ENCODE peak calls at places on chromosomes 5 and 9, in four cellular contexts. T, S, K and P are unnamed samples.
A peak's percentile ranks its signal among the peaks of the same experiment; 100 is the strongest.

GRCh38 chr5:119267958-119268386 is 87.8 kb upstream of the TNFAIP8 start:
- DNase-seq in T (peak; percentile 82), S (peak; percentile 80), K (peak; percentile 81), P (peak; percentile 90)

GRCh38 chr9:136344544-136345280 is 17.4 kb downstream of the GPSM1 start:
- DNase-seq in T (no peak), S (no peak), K (no peak), P (no peak)

GRCh38 chr9:91101598-91102168 is 260.0 kb downstream of the AUH start:
- DNase-seq in T (peak; percentile 82), S (no peak), K (no peak), P (peak; percentile 77)

GRCh38 chr5:40401281-40401680 is 278.4 kb upstream of the PTGER4 start:
- DNase-seq in T (no peak), S (no peak), K (no peak), P (no peak)

GRCh38 chr9:136902259-136902821 is 16.0 kb downstream of the TRAF2 start:
- DNase-seq in T (peak; percentile 85), S (no peak), K (no peak), P (no peak)

GRCh38 chr5:145237843-145238242 is 597.3 kb downstream of the PRELID2 start:
- DNase-seq in T (no peak), S (peak; percentile 45), K (peak; percentile 3), P (peak; percentile 30)

GRCh38 chr5:12675956-12676355 is 771.7 kb upstream of the CTNND2 start:
- DNase-seq in T (no peak), S (no peak), K (no peak), P (no peak)

GRCh38 chr9:110255417-110256141 is 728 bp downstream of the TXN start:
- DNase-seq in T (peak; percentile 65), S (peak; percentile 44), K (peak; percentile 80), P (peak; percentile 43)

GRCh38 chr5:175859916-175860315 is 11.5 kb upstream of the CPLX2 start:
- DNase-seq in T (no peak), S (no peak), K (no peak), P (no peak)

GRCh38 chr9:17490110-17490509 is 88.8 kb upstream of the SH3GL2 start:
- DNase-seq in T (no peak), S (no peak), K (no peak), P (no peak)

GRCh38 chr5:76441101-76441500 is 38.0 kb downstream of the IQGAP2 start:
- DNase-seq in T (no peak), S (no peak), K (no peak), P (no peak)

GRCh38 chr9:113682297-113682771 is 193.8 kb upstream of the ZNF618 start:
- DNase-seq in T (peak; percentile 62), S (peak; percentile 78), K (peak; percentile 54), P (peak; percentile 41)

GRCh38 chr5:176803943-176804498 is 6.3 kb upstream of the UNC5A start:
- DNase-seq in T (no peak), S (peak; percentile 52), K (no peak), P (peak; percentile 42)

GRCh38 chr5:66407739-66408138 is 188.5 kb upstream of the MAST4 start:
- DNase-seq in T (no peak), S (no peak), K (no peak), P (no peak)

GRCh38 chr9:88530051-88530450 is 4.9 kb upstream of the NXNL2 start:
- DNase-seq in T (no peak), S (no peak), K (no peak), P (no peak)

GRCh38 chr5:66906021-66906420 is 290.6 kb downstream of the CD180 start:
- DNase-seq in T (no peak), S (no peak), K (no peak), P (no peak)

GRCh38 chr5:132486318-132487094 is 4.1 kb downstream of the IRF1 start:
- DNase-seq in T (peak; percentile 2), S (no peak), K (no peak), P (no peak)

GRCh38 chr5:138305797-138306196 is 25.8 kb downstream of the CDC25C start:
- DNase-seq in T (no peak), S (no peak), K (peak; percentile 1), P (no peak)

GRCh38 chr5:126461838-126462237 is 38.6 kb downstream of the GRAMD2B start:
- DNase-seq in T (no peak), S (no peak), K (no peak), P (no peak)

GRCh38 chr5:112006721-112007120 is 249.7 kb upstream of the NREP start:
- DNase-seq in T (no peak), S (no peak), K (no peak), P (no peak)

GRCh38 chr5:177992466-177992865 is 3.6 kb downstream of the PROP1 start:
- DNase-seq in T (no peak), S (no peak), K (no peak), P (no peak)

GRCh38 chr9:134320916-134321570 is 5.2 kb upstream of the RXRA start:
- DNase-seq in T (no peak), S (no peak), K (no peak), P (no peak)

GRCh38 chr5:163306421-163306820 is 131.0 kb upstream of the CCNG1 start:
- DNase-seq in T (no peak), S (peak; percentile 8), K (no peak), P (no peak)

GRCh38 chr5:115602585-115603125 is 376 bp upstream of the TICAM2 start:
- DNase-seq in T (no peak), S (no peak), K (no peak), P (no peak)

GRCh38 chr9:79662553-79662956 is 90.8 kb downstream of the TLE4 start:
- DNase-seq in T (no peak), S (no peak), K (no peak), P (no peak)

GRCh38 chr5:96968074-96968473 is 32.2 kb downstream of the LNPEP start:
- DNase-seq in T (no peak), S (no peak), K (peak; percentile 2), P (no peak)

GRCh38 chr9:21624675-21625477 is 142.8 kb upstream of the IFNE start:
- DNase-seq in T (no peak), S (no peak), K (no peak), P (no peak)

GRCh38 chr5:8135742-8136141 is 266.8 kb downstream of the MTRR start:
- DNase-seq in T (no peak), S (no peak), K (no peak), P (no peak)

GRCh38 chr9:129208191-129209091 is 30.4 kb upstream of the IER5L start:
- DNase-seq in T (peak; percentile 81), S (no peak), K (no peak), P (peak; percentile 81)

GRCh38 chr9:36218411-36218901 is 27.7 kb downstream of the CLTA start:
- DNase-seq in T (peak; percentile 6), S (no peak), K (no peak), P (peak; percentile 44)

GRCh38 chr5:143355710-143356109 is 47.8 kb downstream of the NR3C1 start:
- DNase-seq in T (peak; percentile 24), S (peak; percentile 36), K (peak; percentile 21), P (peak; percentile 49)

GRCh38 chr9:107360098-107360497 is 77.0 kb downstream of the RAD23B start:
- DNase-seq in T (no peak), S (no peak), K (no peak), P (no peak)

GRCh38 chr9:109119439-109120203 is at the start of gene TMEM245:
- DNase-seq in T (peak; percentile 93), S (peak; percentile 86), K (peak; percentile 98), P (peak; percentile 96)

GRCh38 chr5:32585446-32586250 is at the start of gene SUB1:
- DNase-seq in T (peak; percentile 95), S (peak; percentile 95), K (peak; percentile 94), P (peak; percentile 94)

GRCh38 chr5:36777105-36777757 is 99.3 kb upstream of the NIPBL start:
- DNase-seq in T (no peak), S (peak; percentile 60), K (peak; percentile 4), P (no peak)

GRCh38 chr9:133104718-133105460 is 16.2 kb downstream of the RALGDS start:
- DNase-seq in T (no peak), S (no peak), K (no peak), P (no peak)